ENCODE peak calls at places on chromosomes 16 and 17, in eight cellular contexts. L is right cardiac atrium, R is NT2/D1, P is BJ, O is right atrium auricular region, Z is brain microvascular endothelial cell, M is HL-60, E is psoas muscle. A is an unnamed sample.

GRCh38 chr17:2695961-2696760 is 15.4 kb downstream of the CLUH start:
- DNase-seq in L (no peak), R (no peak), P (no peak), O (no peak), Z (no peak), M (no peak), E (no peak), A (no peak)

GRCh38 chr16:84569382-84569987 is 48.4 kb downstream of the COTL1 start:
- DNase-seq in L (no peak), R (no peak), P (no peak), O (no peak), Z (no peak), M (peak), E (no peak), A (no peak)

GRCh38 chr16:65106792-65107191 is 15.1 kb downstream of the CDH11 start:
- DNase-seq in L (no peak), R (no peak), P (no peak), O (no peak), Z (peak), M (no peak), E (no peak), A (no peak)

GRCh38 chr16:23317751-23318150 is 15.6 kb downstream of the SCNN1B start:
- DNase-seq in L (no peak), R (no peak), P (no peak), O (no peak), Z (no peak), M (no peak), E (no peak), A (no peak)

GRCh38 chr16:5187402-5187952 is 89.9 kb upstream of the EEF2KMT start:
- DNase-seq in L (no peak), R (no peak), P (no peak), O (no peak), Z (no peak), M (no peak), E (no peak), A (no peak)

GRCh38 chr16:76265434-76266045 is 11.7 kb upstream of the CNTNAP4 start:
- DNase-seq in L (no peak), R (peak), P (no peak), O (no peak), Z (no peak), M (peak), E (no peak), A (no peak)

GRCh38 chr17:59508999-59509398 is 56.4 kb upstream of the DHX40 start:
- DNase-seq in L (no peak), R (no peak), P (no peak), O (no peak), Z (no peak), M (no peak), E (no peak), A (no peak)

GRCh38 chr17:4562000-4562969 is 1.9 kb upstream of the GGT6 start:
- DNase-seq in L (peak), R (no peak), P (no peak), O (no peak), Z (no peak), M (no peak), E (peak), A (no peak)

GRCh38 chr17:44782349-44782850 is 23.6 kb downstream of the ADAM11 start:
- DNase-seq in L (peak), R (no peak), P (no peak), O (no peak), Z (no peak), M (no peak), E (no peak), A (no peak)

GRCh38 chr17:74840989-74841666 is 18.6 kb downstream of the GRIN2C start:
- DNase-seq in L (peak), R (no peak), P (no peak), O (peak), Z (peak), M (peak), E (peak), A (peak)

GRCh38 chr17:52124993-52125392 is 33.5 kb downstream of the CA10 start:
- DNase-seq in L (peak), R (no peak), P (no peak), O (no peak), Z (no peak), M (no peak), E (no peak), A (no peak)

GRCh38 chr16:66036775-66037715 is 329.4 kb upstream of the CDH5 start:
- DNase-seq in L (no peak), R (no peak), P (peak), O (peak), Z (no peak), M (no peak), E (peak), A (no peak)

GRCh38 chr17:67403065-67403464 is 26.0 kb downstream of the PITPNC1 start:
- DNase-seq in L (no peak), R (no peak), P (no peak), O (no peak), Z (no peak), M (no peak), E (no peak), A (no peak)

GRCh38 chr16:9364721-9365693 is 273.6 kb downstream of the HAPSTR1 start:
- DNase-seq in L (peak), R (no peak), P (no peak), O (peak), Z (no peak), M (no peak), E (peak), A (peak)

GRCh38 chr17:249236-249993 is 68.0 kb upstream of the DOC2B start:
- DNase-seq in L (peak), R (no peak), P (no peak), O (no peak), Z (no peak), M (no peak), E (peak), A (peak)

GRCh38 chr16:52545157-52545543 is 1.8 kb downstream of the TOX3 start:
- DNase-seq in L (no peak), R (no peak), P (no peak), O (no peak), Z (no peak), M (no peak), E (no peak), A (no peak)

GRCh38 chr16:57749872-57750452 is 14.4 kb downstream of the KATNB1 start:
- DNase-seq in L (no peak), R (no peak), P (no peak), O (no peak), Z (no peak), M (no peak), E (peak), A (no peak)

GRCh38 chr17:21005367-21005766 is 37.4 kb downstream of the USP22 start:
- DNase-seq in L (no peak), R (no peak), P (no peak), O (no peak), Z (no peak), M (no peak), E (no peak), A (no peak)

GRCh38 chr16:69848635-69849545 is 86.8 kb downstream of the WWP2 start:
- DNase-seq in L (peak), R (no peak), P (peak), O (peak), Z (peak), M (no peak), E (peak), A (peak)

GRCh38 chr16:30925646-30926332 is 2.4 kb downstream of the FBXL19 start:
- DNase-seq in L (peak), R (no peak), P (no peak), O (no peak), Z (no peak), M (no peak), E (no peak), A (no peak)

GRCh38 chr17:27082023-27082774 is 211.7 kb upstream of the WSB1 start:
- DNase-seq in L (no peak), R (no peak), P (no peak), O (no peak), Z (no peak), M (no peak), E (no peak), A (no peak)

GRCh38 chr16:3999479-3999868 is 116.8 kb downstream of the ADCY9 start:
- DNase-seq in L (peak), R (peak), P (peak), O (no peak), Z (peak), M (no peak), E (peak), A (peak)

GRCh38 chr16:356756-357155 is 4.2 kb upstream of the AXIN1 start:
- DNase-seq in L (no peak), R (no peak), P (no peak), O (no peak), Z (no peak), M (no peak), E (peak), A (no peak)

GRCh38 chr16:69243479-69243878 is 56.5 kb downstream of the SNTB2 start:
- DNase-seq in L (no peak), R (no peak), P (no peak), O (no peak), Z (peak), M (no peak), E (no peak), A (no peak)

GRCh38 chr17:60086822-60087591 is 8.3 kb upstream of the HEATR6 start:
- DNase-seq in L (no peak), R (peak), P (no peak), O (no peak), Z (peak), M (peak), E (no peak), A (no peak)

GRCh38 chr17:63289931-63290330 is 156.2 kb downstream of the CYB561 start:
- DNase-seq in L (no peak), R (no peak), P (no peak), O (no peak), Z (no peak), M (no peak), E (no peak), A (no peak)

GRCh38 chr17:76873856-76874255 is 5.7 kb downstream of the MGAT5B start:
- DNase-seq in L (no peak), R (no peak), P (no peak), O (no peak), Z (no peak), M (no peak), E (no peak), A (no peak)

DNA sequence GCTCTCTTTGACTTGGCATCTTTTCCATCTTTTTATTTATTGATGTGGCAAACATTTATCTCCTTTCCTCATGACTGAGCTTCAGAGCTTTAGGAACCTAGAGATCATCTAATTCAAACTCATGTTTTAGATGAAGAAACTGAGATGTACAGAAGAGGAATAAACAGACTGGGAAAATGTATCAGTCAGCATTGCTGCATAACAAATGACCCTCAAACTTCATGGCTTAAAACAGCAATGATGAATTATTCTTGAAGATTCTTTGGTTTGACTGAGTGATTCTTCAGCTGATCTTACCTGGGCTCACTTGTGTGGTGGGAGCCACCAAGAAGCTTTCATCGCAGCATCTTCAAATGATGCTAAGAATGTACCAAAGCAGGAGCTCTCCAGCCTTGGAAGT is 44.0 kb upstream of the IRF8 start:
- DNase-seq in L (no peak), R (no peak), P (no peak), O (no peak), Z (no peak), M (no peak), E (no peak), A (no peak)
- H3K4me3 ChIP-seq in L (no peak), R (no peak), P (no peak), O (no peak), Z (no peak), M (no peak), E (no peak), A (no peak)

GRCh38 chr17:65712383-65713267 is 151.2 kb upstream of the AXIN2 start:
- DNase-seq in L (no peak), R (no peak), P (no peak), O (no peak), Z (no peak), M (no peak), E (no peak), A (no peak)
- H3K4me3 ChIP-seq in L (no peak), R (no peak), P (no peak), O (no peak), Z (no peak), M (no peak), E (no peak), A (no peak)

GRCh38 chr17:71980171-71980570 is 140.6 kb upstream of the SOX9 start:
- DNase-seq in L (no peak), R (no peak), P (no peak), O (no peak), Z (no peak), M (no peak), E (no peak), A (no peak)
- H3K4me3 ChIP-seq in L (no peak), R (no peak), P (no peak), O (no peak), Z (no peak), M (no peak), E (no peak), A (no peak)

DNA sequence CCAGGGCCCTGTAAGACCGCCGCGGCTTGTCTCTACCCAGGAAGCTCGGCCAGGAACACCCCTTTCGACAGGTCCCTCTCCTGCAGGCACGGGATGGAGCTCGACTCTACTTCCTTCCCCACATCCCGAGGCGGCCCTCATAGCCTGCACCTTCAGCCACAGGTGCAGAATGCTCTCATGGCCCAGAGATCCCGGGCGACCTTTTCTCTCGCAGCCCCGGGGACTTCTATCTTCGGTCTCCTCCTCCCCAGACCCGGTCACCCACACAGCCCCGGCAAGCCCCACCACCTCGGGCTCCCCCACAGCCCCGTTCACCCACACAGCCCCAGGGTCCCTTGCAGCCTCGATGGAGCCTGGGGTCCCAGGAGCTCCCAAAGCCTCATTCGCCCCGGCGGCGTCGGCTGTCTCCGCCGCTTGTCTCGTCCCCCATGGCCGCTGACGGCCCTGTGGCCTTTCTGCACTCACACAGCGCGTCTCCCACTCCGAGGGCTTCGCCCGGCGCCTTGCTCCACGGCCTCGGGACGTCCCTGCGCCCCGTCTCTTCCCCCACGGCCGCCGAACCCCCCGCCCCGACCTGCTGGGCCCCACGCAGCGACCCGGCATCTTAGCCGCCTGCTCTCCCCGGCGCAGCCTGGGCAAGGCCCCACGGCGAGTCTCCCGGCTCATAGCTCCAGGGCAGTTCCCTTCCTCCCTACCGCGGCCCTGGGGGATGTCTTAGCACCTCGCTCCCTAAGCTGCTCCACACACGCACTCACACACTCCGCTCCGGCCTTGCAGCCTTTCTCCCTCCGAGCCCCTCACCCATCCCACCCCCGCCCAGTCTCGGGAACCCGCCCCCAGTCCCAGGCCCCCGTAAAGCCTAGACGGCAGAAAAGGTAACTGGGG is 618 bp downstream of the KIAA0753 start:
- DNase-seq in L (peak), R (no peak), P (no peak), O (no peak), Z (no peak), M (peak), E (peak), A (no peak)
- H3K4me3 ChIP-seq in L (peak), R (peak), P (peak), O (peak), Z (peak), M (peak), E (peak), A (peak)

GRCh38 chr17:72591500-72592241 is 470.9 kb downstream of the SOX9 start:
- DNase-seq in L (peak), R (no peak), P (no peak), O (no peak), Z (no peak), M (no peak), E (no peak), A (no peak)
- H3K4me3 ChIP-seq in L (peak), R (peak), P (peak), O (peak), Z (peak), M (peak), E (peak), A (peak)

GRCh38 chr17:39167492-39167891 is 1.5 kb upstream of the ARL5C start:
- DNase-seq in L (peak), R (no peak), P (no peak), O (no peak), Z (no peak), M (peak), E (no peak), A (peak)

GRCh38 chr17:39166437-39167335 is 725 bp upstream of the ARL5C start:
- DNase-seq in L (no peak), R (no peak), P (no peak), O (no peak), Z (no peak), M (peak), E (no peak), A (no peak)

GRCh38 chr17:39164675-39165143 is 1.3 kb downstream of the ARL5C start:
- DNase-seq in L (peak), R (no peak), P (peak), O (peak), Z (peak), M (peak), E (peak), A (peak)

GRCh38 chr17:39165844-39166349 is at the start of gene ARL5C:
- DNase-seq in L (no peak), R (no peak), P (no peak), O (no peak), Z (no peak), M (no peak), E (no peak), A (no peak)

GRCh38 chr17:39165178-39165843 is 650 bp downstream of the ARL5C start:
- DNase-seq in L (peak), R (no peak), P (no peak), O (no peak), Z (no peak), M (no peak), E (no peak), A (no peak)
- H3K4me3 ChIP-seq in L (peak), R (no peak), P (peak), O (peak), Z (peak), M (no peak), E (peak), A (peak)

DNA sequence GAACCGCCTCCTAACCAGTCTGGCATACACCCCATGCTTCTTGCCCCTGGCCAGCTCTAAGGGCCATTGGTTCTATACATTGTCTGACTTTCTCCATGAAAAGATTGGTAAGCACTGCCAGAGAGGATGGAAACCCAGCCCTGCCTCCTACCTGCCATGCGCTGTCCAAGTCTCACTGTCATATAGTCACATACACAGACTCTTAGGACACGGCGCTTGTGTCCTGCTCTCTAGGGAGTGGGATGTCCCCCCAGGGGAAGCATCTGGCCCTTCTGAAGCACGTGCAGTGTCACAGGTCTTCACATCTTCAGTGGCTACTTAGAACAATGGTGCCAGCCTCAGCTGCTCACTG is 38.7 kb downstream of the MYO18A start:
- DNase-seq in L (peak), R (no peak), P (no peak), O (no peak), Z (no peak), M (no peak), E (no peak), A (no peak)
- H3K4me3 ChIP-seq in L (no peak), R (no peak), P (no peak), O (no peak), Z (no peak), M (peak), E (peak), A (peak)

GRCh38 chr17:10021239-10021638 is 116.2 kb upstream of the RCVRN start:
- DNase-seq in L (peak), R (no peak), P (no peak), O (peak), Z (no peak), M (peak), E (peak), A (no peak)
- H3K4me3 ChIP-seq in L (no peak), R (no peak), P (no peak), O (no peak), Z (no peak), M (no peak), E (no peak), A (no peak)

GRCh38 chr16:10736926-10737625 is 6.6 kb upstream of the NUBP1 start:
- DNase-seq in L (peak), R (peak), P (no peak), O (peak), Z (peak), M (peak), E (no peak), A (no peak)
- H3K4me3 ChIP-seq in L (no peak), R (no peak), P (no peak), O (no peak), Z (no peak), M (no peak), E (peak), A (peak)

DNA sequence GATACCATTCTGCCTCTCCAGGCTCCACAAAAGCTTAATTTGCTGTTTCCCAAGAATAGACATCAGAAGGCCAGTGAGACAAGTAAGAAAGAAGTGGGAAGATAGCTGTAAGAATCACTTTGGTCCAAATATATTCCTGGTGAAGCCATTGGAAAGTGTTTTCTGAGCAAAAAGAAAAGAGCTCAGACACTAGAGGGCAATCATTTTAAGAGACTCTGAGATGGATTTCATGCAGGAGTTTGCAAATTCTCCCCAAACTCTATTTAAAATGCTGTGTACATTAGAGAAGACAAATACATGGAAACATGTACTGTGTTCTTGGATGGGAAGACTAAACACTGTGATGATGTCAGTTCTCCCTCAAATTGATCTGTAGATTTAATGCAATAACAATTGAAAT is 8.0 kb upstream of the SLC6A2 start:
- DNase-seq in L (no peak), R (no peak), P (no peak), O (no peak), Z (no peak), M (no peak), E (no peak), A (no peak)
- H3K4me3 ChIP-seq in L (no peak), R (no peak), P (no peak), O (no peak), Z (no peak), M (no peak), E (no peak), A (no peak)

A was measured in left ventricle myocardium inferior.